ENCODE peak calls at places on chromosomes 1 and 21, in seven cellular contexts. E, V, Z, K, T, I and H are unnamed samples.

GRCh38 chr1:111571987-111572386 is 47.6 kb upstream of the RAP1A start:
- DNase-seq in E (peak; percentile 76), V (no peak), Z (no peak), K (no peak), T (peak; percentile 71), I (no peak), H (peak; percentile 91)

GRCh38 chr1:227416156-227416865 is 98.0 kb upstream of the CDC42BPA start:
- DNase-seq in E (no peak), V (no peak), Z (no peak), K (no peak), T (no peak), I (no peak), H (no peak)

GRCh38 chr1:172108494-172108893 is 267.2 kb downstream of the DNM3 start:
- DNase-seq in E (peak; percentile 22), V (no peak), Z (no peak), K (no peak), T (no peak), I (no peak), H (no peak)

GRCh38 chr1:22371408-22371807 is 80.2 kb upstream of the ZBTB40 start:
- DNase-seq in E (no peak), V (no peak), Z (no peak), K (no peak), T (no peak), I (no peak), H (no peak)

GRCh38 chr1:236067854-236068454 is 3.1 kb upstream of the NID1 start:
- DNase-seq in E (peak; percentile 70), V (no peak), Z (no peak), K (no peak), T (no peak), I (no peak), H (no peak)

GRCh38 chr1:206742702-206743383 is 27.7 kb upstream of the IL19 start:
- DNase-seq in E (no peak), V (no peak), Z (no peak), K (peak; percentile 20), T (no peak), I (no peak), H (no peak)

GRCh38 chr1:208268541-208269337 is 24.6 kb upstream of the PLXNA2 start:
- DNase-seq in E (no peak), V (no peak), Z (no peak), K (no peak), T (no peak), I (no peak), H (no peak)

GRCh38 chr1:168637350-168637991 is 61.1 kb downstream of the XCL1 start:
- DNase-seq in E (peak; percentile 38), V (no peak), Z (peak; percentile 19), K (no peak), T (peak; percentile 76), I (peak; percentile 67), H (no peak)

GRCh38 chr1:110085666-110086065 is 15.2 kb upstream of the ALX3 start:
- DNase-seq in E (no peak), V (no peak), Z (no peak), K (no peak), T (peak; percentile 44), I (no peak), H (no peak)

GRCh38 chr1:90201467-90202358 is 206.8 kb downstream of the ZNF326 start:
- DNase-seq in E (peak; percentile 10), V (no peak), Z (peak; percentile 7), K (no peak), T (no peak), I (peak; percentile 2), H (no peak)

GRCh38 chr1:32352831-32353383 is 9.4 kb downstream of the FAM229A start:
- DNase-seq in E (peak; percentile 23), V (no peak), Z (no peak), K (no peak), T (no peak), I (no peak), H (no peak)

GRCh38 chr1:107936498-107937481 is 28.2 kb downstream of the VAV3 start:
- DNase-seq in E (peak; percentile 90), V (no peak), Z (peak; percentile 41), K (no peak), T (peak; percentile 25), I (no peak), H (no peak)

GRCh38 chr1:18069903-18070302 is 37.7 kb upstream of the IGSF21 start:
- DNase-seq in E (no peak), V (no peak), Z (no peak), K (no peak), T (no peak), I (no peak), H (no peak)

GRCh38 chr1:179129702-179130473 is 48.0 kb downstream of the TOR3A start:
- DNase-seq in E (peak; percentile 38), V (no peak), Z (peak; percentile 51), K (no peak), T (no peak), I (peak; percentile 25), H (no peak)

GRCh38 chr1:2215909-2216766 is 12.0 kb upstream of the SKI start:
- DNase-seq in E (no peak), V (no peak), Z (no peak), K (no peak), T (no peak), I (no peak), H (no peak)

GRCh38 chr1:111032295-111032897 is 68.7 kb upstream of the LRIF1 start:
- DNase-seq in E (peak; percentile 48), V (no peak), Z (no peak), K (no peak), T (peak; percentile 49), I (peak; percentile 34), H (no peak)

GRCh38 chr1:51634618-51635017 is 17.7 kb downstream of the OSBPL9 start:
- DNase-seq in E (no peak), V (no peak), Z (no peak), K (no peak), T (no peak), I (no peak), H (no peak)

GRCh38 chr21:44998086-44998620 is 58.3 kb downstream of the SLX9 start:
- DNase-seq in E (no peak), V (peak; percentile 48), Z (no peak), K (no peak), T (no peak), I (no peak), H (no peak)

GRCh38 chr1:35883681-35884155 is 709 bp downstream of the AGO1 start:
- DNase-seq in E (peak; percentile 11), V (peak; percentile 72), Z (no peak), K (peak; percentile 85), T (peak; percentile 86), I (peak; percentile 16), H (no peak)

GRCh38 chr1:220151454-220151853 is 57.5 kb downstream of the IARS2 start:
- DNase-seq in E (peak; percentile 68), V (no peak), Z (no peak), K (no peak), T (no peak), I (no peak), H (no peak)

GRCh38 chr1:156768610-156769295 is 1.4 kb downstream of the PRCC start:
- DNase-seq in E (no peak), V (no peak), Z (no peak), K (no peak), T (no peak), I (no peak), H (no peak)

GRCh38 chr1:27868932-27869718 is 3.2 kb upstream of the THEMIS2 start:
- DNase-seq in E (no peak), V (no peak), Z (no peak), K (no peak), T (no peak), I (no peak), H (no peak)

GRCh38 chr1:204213668-204214662 is at the start of gene GOLT1A:
- DNase-seq in E (peak; percentile 89), V (peak; percentile 74), Z (peak; percentile 97), K (peak; percentile 81), T (peak; percentile 84), I (peak; percentile 91), H (no peak)

GRCh38 chr1:53619811-53620619 is 118.9 kb downstream of the GLIS1 start:
- DNase-seq in E (no peak), V (peak; percentile 42), Z (no peak), K (peak; percentile 38), T (no peak), I (no peak), H (no peak)

GRCh38 chr1:93288558-93288957 is 57.1 kb upstream of the DR1 start:
- DNase-seq in E (peak; percentile 7), V (no peak), Z (no peak), K (no peak), T (no peak), I (no peak), H (no peak)

GRCh38 chr1:234851450-234852438 is 241.8 kb upstream of the IRF2BP2 start:
- DNase-seq in E (peak; percentile 62), V (no peak), Z (peak; percentile 80), K (no peak), T (no peak), I (peak; percentile 46), H (no peak)

GRCh38 chr1:71210746-71211145 is 129.9 kb upstream of the ZRANB2 start:
- DNase-seq in E (no peak), V (no peak), Z (no peak), K (no peak), T (no peak), I (no peak), H (no peak)

GRCh38 chr1:94982403-94982802 is 55.5 kb upstream of the CNN3 start:
- DNase-seq in E (peak; percentile 37), V (no peak), Z (no peak), K (no peak), T (no peak), I (no peak), H (no peak)